ENCODE peak calls at places on chromosome 21, in nine cellular contexts. X, Z, B, P, N, S, O, F and V are unnamed samples.
A peak's percentile ranks its signal among the peaks of the same experiment; 100 is the strongest.

GRCh38 chr21:46128106-46128982 is 27.0 kb downstream of the FTCD start:
- DNase-seq in S (no peak), B (no peak), X (peak; percentile 38), F (no peak), Z (no peak), P (no peak), O (no peak), N (no peak), V (peak; percentile 16)

GRCh38 chr21:27787046-27787445 is 820.2 kb upstream of the ADAMTS5 start:
- DNase-seq in X (no peak), N (no peak), Z (no peak), S (no peak), O (no peak), B (no peak), P (no peak), F (no peak), V (no peak)

GRCh38 chr21:33731447-33731846 is 89.1 kb downstream of the ITSN1 start:
- DNase-seq in O (no peak), B (no peak), F (no peak), Z (no peak), P (no peak), X (no peak), S (no peak), N (no peak), V (no peak)

GRCh38 chr21:45269861-45270260 is 17.8 kb downstream of the POFUT2 start:
- DNase-seq in N (no peak), O (no peak), P (no peak), F (peak; percentile 66), B (no peak), X (no peak), S (no peak), Z (no peak), V (no peak)

GRCh38 chr21:38839683-38840286 is 34.1 kb downstream of the ETS2 start:
- DNase-seq in P (no peak), X (no peak), F (peak; percentile 39), O (no peak), Z (no peak), N (peak; percentile 97), S (no peak), B (no peak), V (peak; percentile 68)

GRCh38 chr21:43716376-43717165 is 2.4 kb upstream of the PDXK start:
- DNase-seq in Z (no peak), O (no peak), F (no peak), P (no peak), S (no peak), X (no peak), N (peak; percentile 71), B (no peak), V (no peak)

GRCh38 chr21:22796147-22796546 is 1797.9 kb downstream of the NCAM2 start:
- DNase-seq in X (no peak), Z (no peak), B (no peak), O (no peak), N (no peak), F (no peak), S (no peak), P (no peak), V (no peak)

GRCh38 chr21:41168391-41169257 is 664 bp downstream of the BACE2 start:
- DNase-seq in P (peak; percentile 62), B (peak; percentile 36), O (peak; percentile 35), S (peak; percentile 50), Z (no peak), N (peak; percentile 70), F (no peak), X (peak; percentile 78), V (no peak)

GRCh38 chr21:33951276-33952178 is 35.9 kb upstream of the ATP5PO start:
- DNase-seq in N (no peak), F (no peak), B (no peak), P (no peak), O (no peak), X (no peak), S (no peak), Z (no peak), V (no peak)

GRCh38 chr21:26843912-26844257 is 1.3 kb downstream of the ADAMTS1 start:
- DNase-seq in S (no peak), P (no peak), N (peak; percentile 61), O (no peak), X (no peak), F (no peak), Z (no peak), B (no peak), V (no peak)

GRCh38 chr21:46553993-46554392 is 50.9 kb downstream of the S100B start:
- DNase-seq in X (no peak), O (no peak), B (no peak), Z (no peak), N (no peak), P (no peak), F (no peak), S (no peak), V (no peak)

GRCh38 chr21:34881894-34882371 is 167.2 kb downstream of the RUNX1 start:
- DNase-seq in S (no peak), P (no peak), Z (no peak), B (no peak), F (no peak), O (no peak), N (peak; percentile 91), X (no peak), V (peak; percentile 79)

GRCh38 chr21:43758132-43758619 is 17.9 kb downstream of the CSTB start:
- DNase-seq in S (no peak), B (no peak), N (peak; percentile 17), F (no peak), O (no peak), Z (no peak), X (no peak), P (no peak), V (no peak)

GRCh38 chr21:42254631-42255030 is 35.7 kb downstream of the ABCG1 start:
- DNase-seq in N (no peak), O (no peak), F (no peak), S (no peak), B (no peak), X (no peak), P (no peak), Z (no peak), V (no peak)

GRCh38 chr21:25944672-25945213 is 210.0 kb downstream of the GABPA start:
- DNase-seq in N (no peak), X (no peak), Z (no peak), O (no peak), B (no peak), S (no peak), F (no peak), P (no peak), V (no peak)

GRCh38 chr21:33393348-33393747 is 9.9 kb upstream of the IFNGR2 start:
- DNase-seq in S (no peak), O (no peak), P (no peak), Z (no peak), N (no peak), X (no peak), F (no peak), B (no peak), V (no peak)